ENCODE peak calls at places on chromosomes 3 and 15, in ten cellular contexts. O is activated CD4-positive, CD25-positive, alpha-beta regulatory T cell treated with anti-CD3 and anti-CD28 coated beads, Interleukin-2, amount 50 U/mL, for 72 hours; X is HuH-7.5; L is stimulated activated CD8-positive, alpha-beta memory T cell treated with anti-CD3 and anti-CD28 coated beads, Interleukin-12 subunit alpha, Interleukin-12 subunit beta, amount 100 ng/mL, for 4 hours; Q is GM03348; B is HFF-Myc; E is HTR-8/SVneo; C is left cardiac atrium; R is Ammon's horn; T is dermis microvascular lymphatic vessel endothelial cell. H is an unnamed sample.

GRCh38 chr3:122998206-122998605 is 29.4 kb downstream of the SEMA5B start:
- DNase-seq in O (no peak), X (no peak), L (no peak), Q (no peak), B (no peak), E (no peak), C (no peak), R (no peak), T (no peak), H (no peak)

GRCh38 chr3:185781759-185782158 is 43.1 kb downstream of the IGF2BP2 start:
- DNase-seq in O (no peak), X (no peak), L (no peak), Q (peak), B (no peak), E (no peak), C (no peak), R (no peak), T (no peak), H (no peak)

GRCh38 chr3:75272708-75273107 is 391.4 kb upstream of the FRG2C start:
- DNase-seq in O (no peak), X (no peak), L (no peak), Q (peak), B (peak), E (no peak), C (no peak), R (peak), T (no peak), H (no peak)

GRCh38 chr3:133964547-133964946 is 65.2 kb downstream of the SLCO2A1 start:
- DNase-seq in O (no peak), X (no peak), L (no peak), Q (no peak), B (no peak), E (no peak), C (no peak), R (no peak), T (peak), H (no peak)

GRCh38 chr3:141686477-141687280 is 51.4 kb upstream of the RNF7 start:
- DNase-seq in O (no peak), X (no peak), L (no peak), Q (peak), B (no peak), E (peak), C (peak), R (peak), T (peak), H (peak)

GRCh38 chr3:146164506-146164905 is 3.5 kb upstream of the PLOD2 start:
- DNase-seq in O (no peak), X (no peak), L (no peak), Q (no peak), B (no peak), E (no peak), C (no peak), R (no peak), T (no peak), H (no peak)

GRCh38 chr15:77819841-77820728 is 187.4 kb upstream of the LINGO1 start:
- DNase-seq in O (no peak), X (peak), L (no peak), Q (peak), B (no peak), E (peak), C (no peak), R (no peak), T (peak), H (no peak)

GRCh38 chr3:18390024-18390660 is 35.0 kb downstream of the SATB1 start:
- DNase-seq in O (no peak), X (no peak), L (no peak), Q (no peak), B (no peak), E (no peak), C (no peak), R (no peak), T (no peak), H (no peak)

GRCh38 chr3:60430208-60430607 is 821.0 kb downstream of the FHIT start:
- DNase-seq in O (no peak), X (no peak), L (no peak), Q (no peak), B (no peak), E (no peak), C (no peak), R (no peak), T (no peak), H (no peak)